ENCODE peak calls at places on chromosomes 3 and 15, in five cellular contexts. H is PC-9; F is A549; N is CD4-positive, alpha-beta memory T cell; C is astrocyte. D is an unnamed sample.

GRCh38 chr3:50523170-50523865 is 19.9 kb upstream of the CACNA2D2 start:
- DNase-seq in F (no peak), N (no peak), H (no peak), C (no peak), D (no peak)

GRCh38 chr15:59366368-59367021 is 6.2 kb downstream of the MYO1E start:
- DNase-seq in H (no peak), C (no peak), F (no peak), N (no peak), D (no peak)

GRCh38 chr3:54905230-54905888 is 22.5 kb downstream of the LRTM1 start:
- DNase-seq in F (no peak), H (no peak), C (peak), N (no peak), D (no peak)

GRCh38 chr3:147120029-147120428 is 286.3 kb downstream of the ZIC4 start:
- DNase-seq in N (no peak), C (peak), H (no peak), F (no peak), D (peak)

GRCh38 chr3:43893721-43894120 is 203.0 kb downstream of the ABHD5 start:
- DNase-seq in F (no peak), N (no peak), C (peak), H (no peak), D (no peak)

GRCh38 chr15:40762919-40763800 is 708 bp upstream of the GCHFR start:
- DNase-seq in H (no peak), N (peak), C (peak), F (no peak), D (peak)

GRCh38 chr15:70792171-70792573 is 28.8 kb upstream of the UACA start:
- DNase-seq in N (no peak), H (peak), C (peak), F (peak), D (peak)

GRCh38 chr3:134320749-134321148 is 53.5 kb downstream of the AMOTL2 start:
- DNase-seq in C (peak), N (no peak), F (no peak), H (peak), D (no peak)

GRCh38 chr3:126551066-126551838 is 7.5 kb downstream of the C3orf22 start:
- DNase-seq in N (no peak), C (no peak), F (no peak), H (no peak), D (peak)

GRCh38 chr3:152621006-152621868 is 213.7 kb upstream of the P2RY1 start:
- DNase-seq in F (no peak), C (peak), H (no peak), N (no peak), D (no peak)

GRCh38 chr3:65400893-65401292 is 637.8 kb downstream of the MAGI1 start:
- DNase-seq in H (no peak), N (no peak), C (no peak), F (no peak), D (no peak)

GRCh38 chr3:45677045-45677436 is 12.2 kb upstream of the SACM1L start:
- DNase-seq in H (peak), C (no peak), F (peak), N (peak), D (no peak)

GRCh38 chr15:77025066-77025435 is 30.1 kb downstream of the PSTPIP1 start:
- DNase-seq in F (no peak), H (no peak), N (no peak), C (no peak), D (no peak)

GRCh38 chr3:130960139-130960779 is 66.4 kb downstream of the ASTE1 start:
- DNase-seq in N (no peak), F (no peak), C (peak), H (no peak), D (no peak)

GRCh38 chr3:51974277-51974962 is 444 bp upstream of the ABHD14A start:
- DNase-seq in H (peak), N (no peak), C (no peak), F (no peak), D (no peak)

GRCh38 chr3:40658305-40658704 is 133.5 kb downstream of the ZNF621 start:
- DNase-seq in N (no peak), F (no peak), C (no peak), H (no peak), D (no peak)

GRCh38 chr3:33256249-33256648 is 21.0 kb upstream of the FBXL2 start:
- DNase-seq in C (no peak), H (no peak), F (no peak), N (no peak), D (no peak)

GRCh38 chr3:180036678-180037455 is at the start of gene PEX5L:
- DNase-seq in H (no peak), N (no peak), F (no peak), C (peak), D (peak)

GRCh38 chr3:179063945-179064560 is 7.6 kb downstream of the ZMAT3 start:
- DNase-seq in H (no peak), F (peak), N (no peak), C (peak), D (peak)

GRCh38 chr3:175041369-175041768 is 182.2 kb downstream of the NAALADL2 start:
- DNase-seq in H (no peak), N (no peak), F (no peak), C (no peak), D (no peak)

GRCh38 chr3:98779936-98780335 is 16.8 kb downstream of the ST3GAL6 start:
- DNase-seq in F (no peak), N (no peak), H (no peak), C (peak), D (no peak)

GRCh38 chr3:177516130-177517011 is 319.1 kb upstream of the TBL1XR1 start:
- DNase-seq in N (no peak), C (peak), F (no peak), H (no peak), D (peak)

GRCh38 chr15:101255615-101256350 is 3.9 kb upstream of the CHSY1 start:
- DNase-seq in H (no peak), C (peak), F (no peak), N (no peak), D (peak)

GRCh38 chr3:158991146-158991705 is 189.4 kb downstream of the MFSD1 start:
- DNase-seq in N (no peak), H (peak), F (no peak), C (no peak), D (no peak)

GRCh38 chr3:88141458-88142083 is 8.2 kb upstream of the C3orf38 start:
- DNase-seq in F (no peak), N (no peak), C (peak), H (no peak), D (no peak)

GRCh38 chr3:50270422-50270831 is 1.5 kb downstream of the SEMA3B start:
- DNase-seq in N (no peak), F (no peak), H (no peak), C (no peak), D (no peak)

GRCh38 chr15:39543651-39544050 is 37.2 kb upstream of the THBS1 start:
- DNase-seq in N (no peak), F (no peak), C (no peak), H (no peak), D (no peak)

GRCh38 chr3:112126501-112126900 is 6.5 kb downstream of the GCSAM start:
- DNase-seq in N (no peak), H (peak), C (no peak), F (no peak), D (no peak)

GRCh38 chr3:110909824-110910223 is 161.8 kb upstream of the NECTIN3 start:
- DNase-seq in N (no peak), H (no peak), C (no peak), F (no peak), D (no peak)

GRCh38 chr3:16427309-16427965 is 86.1 kb downstream of the RFTN1 start:
- DNase-seq in C (peak), F (no peak), N (no peak), H (no peak), D (peak)

DNA sequence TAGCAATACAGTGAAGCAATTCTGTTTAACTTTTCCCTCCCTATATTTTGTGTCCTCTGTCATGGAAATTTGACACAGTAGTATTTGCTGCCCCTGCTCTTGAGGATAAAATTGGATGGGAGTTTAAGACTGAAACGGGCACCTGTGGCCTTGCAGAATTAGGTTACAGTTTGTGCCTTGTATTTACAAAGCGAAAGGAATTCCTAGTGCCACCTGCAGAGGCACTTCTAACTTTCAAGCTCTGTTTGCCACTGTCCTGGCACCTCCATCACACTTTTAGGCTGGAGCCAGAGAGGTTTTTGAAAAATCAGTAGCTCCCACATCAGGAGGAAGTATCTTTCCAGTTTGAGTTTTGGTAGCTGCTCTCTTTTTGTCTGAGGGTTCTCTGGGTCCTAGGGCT is 39.5 kb downstream of the CD86 start:
- DNase-seq in F (no peak), N (no peak), H (no peak), C (no peak), D (no peak)
- H3K4me3 ChIP-seq in F (no peak), N (no peak), H (no peak), C (no peak), D (no peak)

GRCh38 chr15:100114526-100114925 is 227.2 kb downstream of the ADAMTS17 start:
- DNase-seq in C (peak), H (no peak), F (no peak), N (no peak), D (peak)

GRCh38 chr15:100115711-100116090 is 226.1 kb downstream of the ADAMTS17 start:
- DNase-seq in C (peak), F (no peak), N (no peak), H (peak), D (no peak)

GRCh38 chr15:100114100-100114499 is 227.7 kb downstream of the ADAMTS17 start:
- DNase-seq in H (no peak), C (peak), F (no peak), N (no peak), D (peak)

GRCh38 chr15:100116416-100117190 is 225.2 kb downstream of the ADAMTS17 start:
- DNase-seq in H (no peak), C (no peak), F (no peak), N (no peak), D (no peak)

GRCh38 chr15:100115066-100115710 is 226.6 kb downstream of the ADAMTS17 start:
- DNase-seq in H (no peak), F (no peak), N (no peak), C (no peak), D (no peak)
- H3K27ac ChIP-seq in H (no peak), F (no peak), N (no peak), C (peak), D (peak)

GRCh38 chr3:160485931-160486330 is 36.3 kb upstream of the TRIM59 start:
- DNase-seq in C (no peak), N (no peak), F (peak), H (no peak), D (no peak)
- H3K4me3 ChIP-seq in C (no peak), N (no peak), F (peak), H (no peak), D (no peak)

DNA sequence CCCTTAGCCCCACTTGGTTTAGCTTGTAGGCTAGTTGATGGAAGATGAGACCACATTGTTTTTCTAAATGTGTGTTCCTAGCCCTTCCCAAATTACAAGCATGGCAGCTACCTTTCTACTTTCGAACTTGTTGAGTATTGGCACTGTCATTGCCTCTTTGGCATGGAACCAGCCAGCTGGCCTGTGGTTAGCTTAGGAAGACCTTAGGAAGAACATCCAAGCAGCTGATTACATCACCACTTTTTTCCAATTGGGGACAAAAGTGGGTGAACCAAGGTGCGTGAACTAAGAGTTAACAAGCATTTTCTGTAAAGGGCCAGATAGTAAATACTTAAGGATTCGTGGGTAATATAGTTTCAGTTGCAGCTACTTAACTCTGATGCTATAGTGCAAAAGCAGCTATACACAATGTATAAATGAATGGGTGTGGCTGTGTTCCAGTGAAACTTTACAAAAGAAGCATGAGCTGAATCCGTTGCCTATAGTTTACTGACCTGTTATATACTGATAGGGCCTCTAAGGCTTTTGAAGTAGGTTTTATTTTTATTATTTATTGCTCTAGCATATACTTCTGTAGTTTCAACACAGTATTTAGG is 8.5 kb downstream of the KLHL18 start:
- DNase-seq in H (no peak), F (no peak), C (no peak), N (no peak), D (no peak)
- H3K27ac ChIP-seq in H (no peak), F (no peak), C (no peak), N (no peak), D (no peak)

GRCh38 chr3:176321099-176321498 is 876.2 kb downstream of the TBL1XR1 start:
- DNase-seq in C (no peak), H (no peak), N (no peak), F (no peak), D (no peak)
- H3K4me3 ChIP-seq in C (no peak), H (no peak), N (no peak), F (no peak), D (no peak)

D was measured in SJSA1.